ENCODE peak calls at places on chromosomes 2 and 18, in eight cellular contexts. One of them, this sample, is unnamed. For H3K4me1, the result is how much of the 10 kb centered on the place peaks cover.

GRCh38 chr2:226652983-226653765 is 146.4 kb downstream of the IRS1 start:
- DNase-seq in pancreas: no peak
- DNase-seq in cardiac muscle cell: no peak
- DNase-seq in left ventricle myocardium inferior: no peak
- DNase-seq in heart left ventricle: no peak
- DNase-seq in transverse colon: no peak
- DNase-seq in foreskin keratinocyte: no peak
- DNase-seq in esophagus squamous epithelium: no peak
- DNase-seq in this sample: no peak

GRCh38 chr2:68448671-68449394 is 18.3 kb downstream of the FBXO48 start:
- DNase-seq in left ventricle myocardium inferior: no peak
- DNase-seq in foreskin keratinocyte: no peak
- DNase-seq in esophagus squamous epithelium: no peak
- DNase-seq in heart left ventricle: no peak
- DNase-seq in pancreas: peak
- DNase-seq in transverse colon: no peak
- DNase-seq in cardiac muscle cell: no peak
- DNase-seq in this sample: peak

GRCh38 chr2:47016172-47016913 is 100.7 kb upstream of the MCFD2 start:
- DNase-seq in cardiac muscle cell: no peak
- DNase-seq in esophagus squamous epithelium: no peak
- DNase-seq in heart left ventricle: no peak
- DNase-seq in left ventricle myocardium inferior: no peak
- DNase-seq in transverse colon: peak
- DNase-seq in foreskin keratinocyte: peak
- DNase-seq in pancreas: no peak
- DNase-seq in this sample: no peak

GRCh38 chr2:163231666-163232065 is 393.1 kb upstream of the KCNH7 start:
- DNase-seq in foreskin keratinocyte: no peak
- DNase-seq in pancreas: no peak
- DNase-seq in heart left ventricle: no peak
- DNase-seq in cardiac muscle cell: no peak
- DNase-seq in esophagus squamous epithelium: no peak
- DNase-seq in transverse colon: no peak
- DNase-seq in left ventricle myocardium inferior: no peak
- DNase-seq in this sample: no peak

GRCh38 chr2:112260295-112260625 is 5.4 kb upstream of the ZC3H8 start:
- DNase-seq in left ventricle myocardium inferior: no peak
- DNase-seq in pancreas: no peak
- DNase-seq in foreskin keratinocyte: no peak
- DNase-seq in heart left ventricle: no peak
- DNase-seq in esophagus squamous epithelium: no peak
- DNase-seq in transverse colon: no peak
- DNase-seq in cardiac muscle cell: no peak
- DNase-seq in this sample: no peak

GRCh38 chr2:237404413-237404812 is 9.6 kb downstream of the COL6A3 start:
- DNase-seq in transverse colon: no peak
- DNase-seq in foreskin keratinocyte: no peak
- DNase-seq in pancreas: no peak
- DNase-seq in left ventricle myocardium inferior: no peak
- DNase-seq in heart left ventricle: no peak
- DNase-seq in esophagus squamous epithelium: no peak
- DNase-seq in cardiac muscle cell: no peak
- DNase-seq in this sample: no peak

GRCh38 chr2:3951131-3951954 is 248.0 kb downstream of the DCDC2C start:
- DNase-seq in esophagus squamous epithelium: no peak
- DNase-seq in transverse colon: no peak
- DNase-seq in left ventricle myocardium inferior: no peak
- DNase-seq in foreskin keratinocyte: no peak
- DNase-seq in heart left ventricle: no peak
- DNase-seq in cardiac muscle cell: no peak
- DNase-seq in pancreas: no peak
- DNase-seq in this sample: no peak

GRCh38 chr2:240235811-240236210 is 95.4 kb upstream of the OTOS start:
- DNase-seq in pancreas: no peak
- DNase-seq in foreskin keratinocyte: no peak
- DNase-seq in heart left ventricle: no peak
- DNase-seq in transverse colon: no peak
- DNase-seq in cardiac muscle cell: no peak
- DNase-seq in esophagus squamous epithelium: no peak
- DNase-seq in left ventricle myocardium inferior: no peak
- DNase-seq in this sample: no peak

GRCh38 chr2:44553456-44553855 is 191.7 kb downstream of the CAMKMT start:
- DNase-seq in pancreas: no peak
- DNase-seq in foreskin keratinocyte: peak
- DNase-seq in cardiac muscle cell: no peak
- DNase-seq in esophagus squamous epithelium: no peak
- DNase-seq in transverse colon: no peak
- DNase-seq in heart left ventricle: no peak
- DNase-seq in left ventricle myocardium inferior: no peak
- DNase-seq in this sample: no peak

GRCh38 chr2:126860395-126860794 is 38.3 kb upstream of the TEX51 start:
- DNase-seq in cardiac muscle cell: no peak
- DNase-seq in heart left ventricle: no peak
- DNase-seq in transverse colon: no peak
- DNase-seq in foreskin keratinocyte: no peak
- DNase-seq in esophagus squamous epithelium: no peak
- DNase-seq in left ventricle myocardium inferior: no peak
- DNase-seq in pancreas: no peak
- DNase-seq in this sample: no peak

GRCh38 chr2:16666453-16666801 is 793 bp upstream of the CYRIA start:
- DNase-seq in pancreas: no peak
- DNase-seq in foreskin keratinocyte: peak
- DNase-seq in transverse colon: no peak
- DNase-seq in heart left ventricle: no peak
- DNase-seq in left ventricle myocardium inferior: no peak
- DNase-seq in esophagus squamous epithelium: no peak
- DNase-seq in cardiac muscle cell: no peak
- DNase-seq in this sample: no peak

GRCh38 chr18:12838178-12838634 is 45.8 kb downstream of the PTPN2 start:
- DNase-seq in left ventricle myocardium inferior: no peak
- DNase-seq in esophagus squamous epithelium: no peak
- DNase-seq in heart left ventricle: no peak
- DNase-seq in cardiac muscle cell: no peak
- DNase-seq in foreskin keratinocyte: peak
- DNase-seq in transverse colon: peak
- DNase-seq in pancreas: peak
- DNase-seq in this sample: peak

GRCh38 chr2:71607490-71607889 is 154.1 kb downstream of the DYSF start:
- DNase-seq in left ventricle myocardium inferior: no peak
- DNase-seq in foreskin keratinocyte: no peak
- DNase-seq in heart left ventricle: no peak
- DNase-seq in pancreas: no peak
- DNase-seq in cardiac muscle cell: no peak
- DNase-seq in transverse colon: no peak
- DNase-seq in esophagus squamous epithelium: no peak
- DNase-seq in this sample: peak

GRCh38 chr2:141493936-141494335 is 636.9 kb downstream of the LRP1B start:
- DNase-seq in heart left ventricle: no peak
- DNase-seq in esophagus squamous epithelium: no peak
- DNase-seq in transverse colon: no peak
- DNase-seq in left ventricle myocardium inferior: no peak
- DNase-seq in foreskin keratinocyte: no peak
- DNase-seq in cardiac muscle cell: no peak
- DNase-seq in pancreas: no peak
- DNase-seq in this sample: no peak

GRCh38 chr2:128180031-128180430 is 89.0 kb downstream of the UGGT1 start:
- DNase-seq in esophagus squamous epithelium: no peak
- DNase-seq in foreskin keratinocyte: peak
- DNase-seq in heart left ventricle: no peak
- DNase-seq in cardiac muscle cell: no peak
- DNase-seq in transverse colon: no peak
- DNase-seq in pancreas: no peak
- DNase-seq in left ventricle myocardium inferior: no peak
- DNase-seq in this sample: no peak

GRCh38 chr2:54419386-54419785 is 36.7 kb upstream of the SPTBN1 start:
- DNase-seq in transverse colon: no peak
- DNase-seq in pancreas: no peak
- DNase-seq in cardiac muscle cell: no peak
- DNase-seq in heart left ventricle: no peak
- DNase-seq in foreskin keratinocyte: no peak
- DNase-seq in left ventricle myocardium inferior: no peak
- DNase-seq in esophagus squamous epithelium: no peak
- DNase-seq in this sample: no peak

GRCh38 chr2:151520976-151521375 is 111.3 kb downstream of the RIF1 start:
- DNase-seq in transverse colon: no peak
- DNase-seq in cardiac muscle cell: no peak
- DNase-seq in esophagus squamous epithelium: no peak
- DNase-seq in heart left ventricle: no peak
- DNase-seq in foreskin keratinocyte: no peak
- DNase-seq in left ventricle myocardium inferior: no peak
- DNase-seq in pancreas: no peak
- DNase-seq in this sample: no peak

DNA sequence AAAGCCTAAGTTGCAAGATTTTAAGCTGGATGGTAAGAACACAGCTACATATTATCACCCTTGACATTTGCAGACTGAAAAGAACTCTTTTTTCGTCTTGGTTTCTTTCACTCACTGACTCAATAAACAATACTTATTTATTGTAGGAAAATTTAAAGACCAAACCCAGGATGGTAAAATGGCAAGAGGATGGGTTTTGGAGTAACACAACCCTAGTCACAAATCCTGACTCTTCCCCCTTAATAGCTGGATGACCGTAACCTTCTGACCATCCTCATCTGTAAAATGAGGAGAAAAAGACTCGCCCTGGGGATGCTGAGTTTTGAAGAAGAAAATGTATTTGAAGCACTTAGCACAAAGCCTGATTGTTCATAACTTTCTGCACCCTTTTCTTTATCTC is 48.3 kb downstream of the ZC3H15 start:
- DNase-seq in heart left ventricle: no peak
- DNase-seq in transverse colon: no peak
- DNase-seq in cardiac muscle cell: no peak
- DNase-seq in foreskin keratinocyte: no peak
- DNase-seq in left ventricle myocardium inferior: no peak
- DNase-seq in pancreas: no peak
- DNase-seq in esophagus squamous epithelium: no peak
- DNase-seq in this sample: no peak
- H3K4me1 ChIP-seq in heart left ventricle: under half
- H3K4me1 ChIP-seq in transverse colon: under half
- H3K4me1 ChIP-seq in cardiac muscle cell: under half
- H3K4me1 ChIP-seq in foreskin keratinocyte: under half
- H3K4me1 ChIP-seq in left ventricle myocardium inferior: under half
- H3K4me1 ChIP-seq in pancreas: under half
- H3K4me1 ChIP-seq in esophagus squamous epithelium: under half
- H3K4me1 ChIP-seq in this sample: under half

DNA sequence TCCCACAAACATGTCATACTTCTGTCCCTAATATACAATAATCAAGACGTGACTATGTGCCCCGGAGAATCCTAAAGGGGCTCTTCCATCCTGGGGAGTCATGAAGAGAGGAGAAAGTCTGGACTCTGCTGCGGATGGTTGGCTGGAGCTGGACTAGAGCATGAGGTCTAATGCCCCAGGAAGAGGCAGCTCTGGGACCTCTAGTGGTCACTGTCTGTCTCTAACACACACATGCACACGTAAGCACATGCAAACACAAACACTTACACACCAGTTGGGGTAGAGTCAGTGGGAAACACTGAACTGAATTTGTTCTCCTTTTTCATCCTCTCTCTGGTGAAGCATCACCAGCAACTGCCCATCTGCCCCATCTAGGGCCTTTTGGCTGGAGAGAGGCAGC is 271.6 kb downstream of the TDRD15 start:
- DNase-seq in left ventricle myocardium inferior: no peak
- DNase-seq in pancreas: no peak
- DNase-seq in cardiac muscle cell: no peak
- DNase-seq in heart left ventricle: no peak
- DNase-seq in transverse colon: no peak
- DNase-seq in esophagus squamous epithelium: no peak
- DNase-seq in foreskin keratinocyte: no peak
- DNase-seq in this sample: no peak
- TF ChIP-seq CTCF in left ventricle myocardium inferior: peak
- TF ChIP-seq CTCF in pancreas: no peak
- TF ChIP-seq CTCF in cardiac muscle cell: no peak
- TF ChIP-seq CTCF in heart left ventricle: no peak
- TF ChIP-seq CTCF in transverse colon: no peak
- TF ChIP-seq CTCF in esophagus squamous epithelium: no peak
- TF ChIP-seq CTCF in foreskin keratinocyte: no peak
- TF ChIP-seq CTCF in this sample: no peak

DNA sequence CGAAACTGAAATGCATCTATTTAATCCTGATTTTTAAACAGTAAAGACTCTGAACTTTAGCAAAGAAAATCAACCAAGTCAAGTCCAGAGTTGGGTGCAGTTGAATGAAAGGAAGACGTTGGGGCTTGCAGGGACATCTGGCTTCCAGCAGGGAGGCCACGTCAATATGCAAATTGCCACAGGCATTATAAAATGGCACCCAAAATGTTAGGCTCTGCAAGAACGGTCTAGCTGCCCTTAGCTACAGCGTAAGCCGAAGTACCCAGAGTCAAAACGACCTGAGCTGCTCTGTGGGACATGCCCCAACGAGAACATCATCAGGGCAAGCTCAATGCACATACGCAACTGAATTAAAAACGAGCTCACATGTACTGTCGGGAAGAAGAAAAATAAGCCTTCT is 30.7 kb downstream of the DOCK10 start:
- DNase-seq in cardiac muscle cell: no peak
- DNase-seq in foreskin keratinocyte: peak
- DNase-seq in pancreas: no peak
- DNase-seq in transverse colon: no peak
- DNase-seq in esophagus squamous epithelium: no peak
- DNase-seq in left ventricle myocardium inferior: no peak
- DNase-seq in heart left ventricle: no peak
- DNase-seq in this sample: no peak
- H3K27ac ChIP-seq in cardiac muscle cell: no peak
- H3K27ac ChIP-seq in foreskin keratinocyte: peak
- H3K27ac ChIP-seq in pancreas: no peak
- H3K27ac ChIP-seq in transverse colon: no peak
- H3K27ac ChIP-seq in esophagus squamous epithelium: no peak
- H3K27ac ChIP-seq in left ventricle myocardium inferior: no peak
- H3K27ac ChIP-seq in heart left ventricle: no peak
- H3K27ac ChIP-seq in this sample: no peak

GRCh38 chr2:179262077-179262660 is 2.5 kb downstream of the SESTD1 start:
- DNase-seq in transverse colon: no peak
- DNase-seq in left ventricle myocardium inferior: no peak
- DNase-seq in pancreas: no peak
- DNase-seq in esophagus squamous epithelium: no peak
- DNase-seq in foreskin keratinocyte: no peak
- DNase-seq in heart left ventricle: no peak
- DNase-seq in cardiac muscle cell: no peak
- DNase-seq in this sample: no peak

GRCh38 chr2:179263460-179264237 is 983 bp downstream of the SESTD1 start:
- DNase-seq in pancreas: peak
- DNase-seq in left ventricle myocardium inferior: peak
- DNase-seq in esophagus squamous epithelium: peak
- DNase-seq in transverse colon: peak
- DNase-seq in foreskin keratinocyte: peak
- DNase-seq in heart left ventricle: peak
- DNase-seq in cardiac muscle cell: peak
- DNase-seq in this sample: peak

GRCh38 chr2:179260224-179260623 is 4.4 kb downstream of the SESTD1 start:
- DNase-seq in foreskin keratinocyte: peak
- DNase-seq in cardiac muscle cell: no peak
- DNase-seq in left ventricle myocardium inferior: no peak
- DNase-seq in esophagus squamous epithelium: no peak
- DNase-seq in heart left ventricle: no peak
- DNase-seq in transverse colon: no peak
- DNase-seq in pancreas: no peak
- DNase-seq in this sample: no peak

GRCh38 chr2:179263015-179263414 is 1.6 kb downstream of the SESTD1 start:
- DNase-seq in left ventricle myocardium inferior: no peak
- DNase-seq in transverse colon: no peak
- DNase-seq in foreskin keratinocyte: peak
- DNase-seq in cardiac muscle cell: no peak
- DNase-seq in pancreas: no peak
- DNase-seq in esophagus squamous epithelium: no peak
- DNase-seq in heart left ventricle: no peak
- DNase-seq in this sample: no peak

GRCh38 chr2:179261161-179261825 is 3.3 kb downstream of the SESTD1 start:
- DNase-seq in left ventricle myocardium inferior: no peak
- DNase-seq in esophagus squamous epithelium: no peak
- DNase-seq in heart left ventricle: no peak
- DNase-seq in foreskin keratinocyte: no peak
- DNase-seq in transverse colon: no peak
- DNase-seq in pancreas: no peak
- DNase-seq in cardiac muscle cell: no peak
- DNase-seq in this sample: no peak
- H3K4me1 ChIP-seq in left ventricle myocardium inferior: under half
- H3K4me1 ChIP-seq in esophagus squamous epithelium: under half
- H3K4me1 ChIP-seq in heart left ventricle: under half
- H3K4me1 ChIP-seq in foreskin keratinocyte: under half
- H3K4me1 ChIP-seq in transverse colon: under half
- H3K4me1 ChIP-seq in pancreas: under half
- H3K4me1 ChIP-seq in cardiac muscle cell: under half
- H3K4me1 ChIP-seq in this sample: under half